ENCODE peak calls at places on chromosomes 16 and 17, in eight cellular contexts. T, X, M, V, D, F, Y and S are unnamed samples.

GRCh38 chr16:20743591-20743990 is 2.0 kb upstream of the THUMPD1 start:
- DNase-seq in F (no peak), X (no peak), Y (no peak), T (no peak), D (no peak), V (no peak), M (no peak), S (no peak)

GRCh38 chr16:85249418-85249817 is 137.1 kb upstream of the CIBAR2 start:
- DNase-seq in F (no peak), M (no peak), X (no peak), D (no peak), Y (no peak), T (no peak), V (no peak), S (no peak)

GRCh38 chr17:6483507-6483906 is 39.3 kb downstream of the PIMREG start:
- DNase-seq in F (no peak), T (no peak), D (no peak), V (no peak), Y (no peak), M (no peak), X (no peak), S (no peak)

GRCh38 chr16:17222756-17223411 is 247.9 kb downstream of the XYLT1 start:
- DNase-seq in X (no peak), T (no peak), Y (no peak), V (no peak), F (no peak), D (no peak), M (no peak), S (peak; percentile 46)

GRCh38 chr16:23296994-23297393 is 5.1 kb upstream of the SCNN1B start:
- DNase-seq in Y (peak; percentile 31), V (peak; percentile 52), T (peak; percentile 43), D (peak; percentile 24), F (no peak), M (no peak), X (peak; percentile 81), S (peak; percentile 37)

GRCh38 chr16:8946544-8946943 is 17.2 kb downstream of the USP7 start:
- DNase-seq in T (no peak), M (no peak), V (no peak), D (no peak), F (no peak), X (no peak), Y (no peak), S (no peak)

GRCh38 chr17:29390856-29391631 is 881 bp downstream of the TAOK1 start:
- DNase-seq in T (peak; percentile 28), X (peak; percentile 78), D (peak; percentile 46), Y (no peak), F (no peak), V (no peak), M (peak; percentile 45), S (peak; percentile 80)

GRCh38 chr17:40538019-40538935 is 27.0 kb downstream of the CCR7 start:
- DNase-seq in F (no peak), D (no peak), Y (no peak), V (no peak), T (no peak), M (no peak), X (no peak), S (no peak)

GRCh38 chr16:23362460-23363317 is 60.6 kb downstream of the SCNN1B start:
- DNase-seq in F (no peak), D (no peak), V (no peak), T (no peak), Y (no peak), M (peak; percentile 88), X (no peak), S (no peak)

GRCh38 chr17:30556374-30557332 is 79.4 kb downstream of the GOSR1 start:
- DNase-seq in Y (no peak), M (no peak), F (no peak), T (no peak), D (no peak), X (peak; percentile 41), V (no peak), S (no peak)

GRCh38 chr17:80773243-80773991 is 218.2 kb upstream of the CHMP6 start:
- DNase-seq in T (no peak), X (no peak), Y (no peak), V (no peak), F (no peak), D (no peak), M (no peak), S (no peak)

GRCh38 chr17:35746956-35747355 is 6.1 kb downstream of the GAS2L2 start:
- DNase-seq in M (no peak), V (no peak), D (no peak), T (no peak), F (no peak), X (no peak), Y (no peak), S (no peak)

GRCh38 chr17:35745749-35746320 is 7.2 kb downstream of the GAS2L2 start:
- DNase-seq in X (no peak), V (no peak), F (no peak), Y (no peak), D (no peak), T (no peak), M (no peak), S (no peak)

GRCh38 chr17:35748323-35748960 is 4.6 kb downstream of the GAS2L2 start:
- DNase-seq in M (peak; percentile 20), V (no peak), Y (no peak), F (no peak), D (no peak), T (no peak), X (no peak), S (no peak)

GRCh38 chr17:35748979-35749378 is 4.1 kb downstream of the GAS2L2 start:
- DNase-seq in V (no peak), X (no peak), F (no peak), D (no peak), T (no peak), Y (no peak), M (no peak), S (no peak)

DNA sequence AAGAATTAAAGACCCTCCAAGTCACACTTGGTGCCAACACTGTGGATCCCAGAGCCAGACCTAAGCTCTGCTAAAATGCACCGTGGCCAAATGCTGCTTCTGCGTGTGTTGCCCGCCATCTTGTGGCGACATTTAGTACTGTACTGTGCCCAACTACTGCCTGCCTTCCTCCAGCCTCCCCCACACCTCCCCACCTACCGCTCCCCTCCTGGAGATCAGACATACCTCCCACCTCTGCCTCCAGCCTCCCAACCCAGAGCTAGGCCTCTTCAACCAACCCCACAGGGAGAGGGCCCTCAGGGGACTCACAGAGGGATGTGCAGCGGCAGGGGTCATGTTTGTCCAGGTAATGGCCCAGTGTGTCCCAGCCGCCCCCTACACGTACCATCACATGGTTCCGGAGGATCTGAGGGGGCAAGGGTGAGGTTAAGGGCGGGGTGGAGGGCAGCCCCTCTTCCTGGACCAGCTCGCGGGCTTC is 5.5 kb downstream of the GAS2L2 start:
- DNase-seq in Y (peak; percentile 64), V (peak; percentile 83), X (peak; percentile 92), F (peak; percentile 17), M (peak; percentile 68), T (peak; percentile 95), D (peak; percentile 54), S (peak; percentile 82)
- H3K4me3 ChIP-seq in Y (no peak overlapping the region), V (no peak overlapping the region), X (no peak overlapping the region), F (no peak overlapping the region), M (no peak overlapping the region), T (no peak overlapping the region), D (no peak overlapping the region), S (no peak overlapping the region)

GRCh38 chr16:2527784-2528100 is 3.5 kb downstream of the CEMP1 start:
- DNase-seq in D (no peak), X (no peak), M (no peak), Y (no peak), V (no peak), T (no peak), F (no peak), S (no peak)

GRCh38 chr16:2526135-2526534 is 5.1 kb downstream of the CEMP1 start:
- DNase-seq in Y (no peak), T (no peak), X (no peak), V (no peak), D (no peak), M (no peak), F (no peak), S (peak; percentile 76)

GRCh38 chr16:2529061-2529931 is 1.9 kb downstream of the CEMP1 start:
- DNase-seq in T (no peak), D (no peak), Y (no peak), F (no peak), M (no peak), V (no peak), X (no peak), S (no peak)

GRCh38 chr16:2528161-2529060 is 2.8 kb downstream of the CEMP1 start:
- DNase-seq in V (no peak), X (no peak), D (no peak), M (no peak), Y (no peak), T (no peak), F (no peak), S (no peak)

GRCh38 chr16:2527071-2527783 is 4.0 kb downstream of the CEMP1 start:
- DNase-seq in X (no peak), V (no peak), M (no peak), D (no peak), Y (no peak), T (no peak), F (no peak), S (no peak)
- TF ChIP-seq MAX in X (no peak), V (no peak), M (no peak), D (no peak), Y (no peak), T (no peak), F (no peak), S (no peak)

DNA sequence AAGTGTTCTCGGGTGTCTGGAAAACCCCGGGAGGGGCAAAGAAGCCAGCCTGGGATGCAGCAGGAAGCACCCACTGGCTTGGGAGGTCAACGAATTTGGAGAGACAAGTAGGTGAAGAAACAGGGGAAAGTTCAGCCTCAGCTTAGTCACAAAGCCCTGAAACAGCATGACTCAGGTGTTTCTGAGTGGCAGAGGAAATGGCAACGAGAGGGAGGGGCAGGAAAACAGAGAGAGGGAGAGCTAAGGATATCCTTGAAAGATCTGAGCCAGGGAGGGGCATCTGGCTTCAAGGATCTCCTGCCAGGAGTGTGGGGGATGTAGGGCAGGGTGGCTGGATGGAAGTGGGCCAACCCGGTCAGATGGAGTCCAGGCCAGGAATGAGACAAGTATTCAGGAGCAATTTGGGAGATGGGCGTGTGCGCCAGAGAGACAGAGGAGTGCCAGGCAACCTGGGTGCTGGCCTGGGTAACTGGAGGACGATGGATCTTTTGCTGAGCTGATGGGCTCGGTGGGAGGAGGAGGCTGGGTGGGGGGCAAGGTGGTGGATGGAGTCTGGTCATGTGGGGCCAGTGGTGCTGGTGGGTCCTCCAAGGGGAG is 27.2 kb downstream of the ABCC3 start:
- DNase-seq in X (no peak), F (no peak), D (peak; percentile 93), T (peak; percentile 100), M (peak; percentile 86), V (peak; percentile 69), Y (peak; percentile 92), S (peak; percentile 64)
- TF ChIP-seq POLR2A in X (no peak), F (no peak), D (no peak), T (no peak), M (no peak), V (peak; percentile 58), Y (no peak), S (no peak)

DNA sequence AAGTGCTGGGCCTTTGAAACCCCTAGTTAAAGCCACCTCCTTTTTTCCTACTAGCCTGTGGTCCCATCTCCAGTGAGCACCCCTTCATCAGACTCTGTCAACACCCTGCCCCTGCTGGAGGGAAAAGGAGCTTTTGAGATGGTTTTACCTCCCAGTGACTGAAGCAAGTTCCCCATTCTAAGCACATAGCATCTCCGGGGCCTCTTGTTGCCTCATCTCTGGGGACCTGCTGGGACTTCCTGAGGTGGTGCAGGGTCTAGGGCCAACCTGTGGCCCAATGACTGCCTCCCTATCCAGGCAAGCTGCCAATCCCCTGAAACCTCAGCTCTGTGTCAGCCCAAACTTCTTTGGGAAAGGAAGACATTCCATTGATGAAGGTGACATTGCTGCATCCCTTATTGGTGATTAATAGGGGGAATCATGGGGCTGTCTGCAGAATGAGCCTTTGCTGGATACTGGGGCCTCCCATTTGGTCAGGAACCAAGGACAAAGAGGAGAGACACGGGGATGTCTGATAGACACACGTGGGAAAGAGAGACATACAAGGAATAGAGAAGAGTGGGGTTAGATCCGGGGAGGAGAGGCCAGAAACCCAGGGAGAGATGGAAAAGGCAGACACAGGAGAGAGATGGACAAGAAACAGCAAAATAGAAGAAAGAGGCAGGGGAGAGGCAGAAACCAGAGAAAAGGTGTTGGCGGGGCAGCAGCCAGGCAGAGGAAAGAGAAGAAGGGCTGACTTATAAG is 2.4 kb downstream of the C1QL1 start:
- DNase-seq in V (no peak), T (no peak), F (no peak), Y (no peak), D (no peak), X (no peak), M (no peak), S (peak; percentile 80)
- H3K4me3 ChIP-seq in V (no peak overlapping the region), T (no peak overlapping the region), F (no peak overlapping the region), Y (no peak overlapping the region), D (no peak overlapping the region), X (no peak overlapping the region), M (no peak overlapping the region), S (no peak overlapping the region)